ENCODE peak calls at places on chromosomes 16 and 17, in five cellular contexts. D is A549; M is IMR-90; U is CD8-positive, alpha-beta T cell; I is colonic mucosa. L is an unnamed sample.

GRCh38 chr17:79833744-79834574 is 5.3 kb downstream of the CBX4 start:
- DNase-seq in D (no peak), M (no peak), U (no peak), I (no peak), L (no peak)

GRCh38 chr16:28925386-28926228 is 569 bp upstream of the RABEP2 start:
- DNase-seq in D (peak; percentile 67), M (peak; percentile 68), U (peak; percentile 91), I (peak; percentile 82), L (peak; percentile 79)

GRCh38 chr17:43839670-43840101 is 6.7 kb upstream of the MPP3 start:
- DNase-seq in D (peak; percentile 72), M (no peak), U (no peak), I (peak; percentile 85), L (no peak)

GRCh38 chr16:85720319-85720637 is 30.6 kb downstream of the C16orf74 start:
- DNase-seq in D (no peak), M (no peak), U (no peak), I (peak; percentile 52), L (no peak)

GRCh38 chr17:5714993-5715392 is 130.7 kb upstream of the NLRP1 start:
- DNase-seq in D (no peak), M (no peak), U (no peak), I (no peak), L (no peak)

GRCh38 chr17:42723636-42724035 is 21.2 kb downstream of the EZH1 start:
- DNase-seq in D (no peak), M (no peak), U (no peak), I (no peak), L (no peak)

GRCh38 chr17:75069783-75070182 is 18.0 kb upstream of the SLC16A5 start:
- DNase-seq in D (peak; percentile 78), M (no peak), U (no peak), I (no peak), L (no peak)

GRCh38 chr17:34307110-34307509 is 12.1 kb upstream of the CCL8 start:
- DNase-seq in D (no peak), M (peak; percentile 71), U (no peak), I (no peak), L (no peak)

GRCh38 chr16:65600629-65601028 is 478.8 kb upstream of the CDH11 start:
- DNase-seq in D (no peak), M (peak; percentile 29), U (no peak), I (no peak), L (no peak)

GRCh38 chr17:41800601-41801373 is 11.0 kb downstream of the P3H4 start:
- DNase-seq in D (peak; percentile 35), M (no peak), U (no peak), I (peak; percentile 92), L (no peak)

GRCh38 chr16:15434425-15435215 is at the start of gene BMERB1:
- DNase-seq in D (peak; percentile 77), M (peak; percentile 71), U (peak; percentile 58), I (peak; percentile 61), L (peak; percentile 77)

GRCh38 chr17:75418523-75419050 is 13.1 kb upstream of the GRB2 start:
- DNase-seq in D (no peak), M (no peak), U (no peak), I (no peak), L (no peak)

GRCh38 chr17:62714016-62714777 is 86.7 kb downstream of the MRC2 start:
- DNase-seq in D (no peak), M (peak; percentile 79), U (no peak), I (no peak), L (no peak)

GRCh38 chr17:77944390-77945222 is 13.9 kb upstream of the TNRC6C start:
- DNase-seq in D (no peak), M (no peak), U (no peak), I (no peak), L (no peak)

GRCh38 chr17:38706625-38707298 is 1.7 kb downstream of the MLLT6 start:
- DNase-seq in D (no peak), M (no peak), U (peak; percentile 49), I (peak; percentile 57), L (no peak)

DNA sequence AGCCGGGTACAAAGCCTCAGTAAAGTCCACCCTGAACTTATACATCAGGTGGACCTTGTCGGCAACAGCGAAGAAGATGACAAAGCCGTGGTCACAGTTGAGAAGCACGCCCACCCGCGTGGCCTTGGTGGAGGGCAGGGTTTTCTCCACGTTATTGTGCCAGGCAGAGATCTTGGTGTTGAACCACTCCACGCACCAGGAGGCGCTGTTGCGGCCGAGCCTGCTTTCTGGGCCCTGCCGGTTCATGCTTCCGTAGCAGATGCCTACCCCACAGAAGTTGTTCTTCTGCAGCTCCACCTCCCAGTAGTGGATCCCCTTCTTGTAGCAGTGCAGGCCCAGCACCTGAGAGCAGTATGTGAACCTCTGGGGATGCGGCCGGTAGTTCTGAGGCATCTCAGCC is 22.1 kb downstream of the TRIM25 start:
- DNase-seq in D (no peak), M (no peak), U (peak; percentile 67), I (no peak), L (peak; percentile 15)
- H3K9me3 ChIP-seq in D (peaks cover 16% of the 10 kb centered on the region), M (peaks cover 3% of the 10 kb centered on the region), U (peaks cover 5% of the 10 kb centered on the region), I (no peaks in the 10 kb centered on the region), L (peaks cover 10% of the 10 kb centered on the region)

DNA sequence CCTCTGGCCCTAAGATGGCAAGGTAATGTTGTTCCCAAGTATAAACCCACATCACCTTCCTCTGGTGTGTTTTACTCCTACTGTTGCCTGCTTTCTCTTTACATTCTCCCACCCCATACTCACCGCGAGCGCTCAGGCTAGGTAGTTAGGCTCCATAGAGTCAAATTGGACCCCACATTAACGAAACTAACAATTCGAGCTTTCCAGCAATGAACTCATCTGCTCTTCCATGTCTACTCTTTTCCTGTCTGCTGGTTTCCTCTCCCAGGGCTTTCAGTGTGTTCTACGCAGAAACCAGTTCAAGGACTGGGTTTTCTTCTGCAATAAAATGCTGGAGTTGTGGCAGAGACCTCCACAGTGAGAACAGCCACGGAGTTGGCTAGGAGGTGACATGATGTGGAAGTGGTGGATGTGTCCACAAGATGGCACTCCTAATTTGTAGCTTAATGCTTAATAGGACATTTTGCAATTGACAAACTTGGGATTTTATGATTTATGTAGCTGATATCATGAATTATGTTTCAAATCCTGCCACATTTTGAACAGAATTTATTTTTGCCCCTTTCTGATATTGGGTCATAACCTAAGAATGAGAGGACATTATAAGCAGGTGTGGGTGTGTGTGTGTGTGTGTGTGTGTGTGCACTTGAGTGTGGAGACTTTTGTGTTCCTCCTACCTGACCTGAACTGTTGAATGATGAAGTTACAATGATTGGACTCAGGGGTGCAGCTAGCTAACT is 2.2 kb upstream of the UQCRC2 start:
- DNase-seq in D (peak; percentile 54), M (peak; percentile 37), U (peak; percentile 33), I (peak; percentile 20), L (peak; percentile 52)
- TF ChIP-seq CTCF in D (peak; percentile 63), M (peak; percentile 38), U (peak; percentile 21), I (no peak), L (peak; percentile 62)

GRCh38 chr17:69170377-69170776 is 28.7 kb upstream of the ABCA6 start:
- DNase-seq in D (no peak), M (no peak), U (no peak), I (no peak), L (no peak)

GRCh38 chr17:69179227-69179952 is 37.7 kb upstream of the ABCA6 start:
- DNase-seq in D (no peak), M (peak; percentile 50), U (no peak), I (no peak), L (no peak)

GRCh38 chr17:69175812-69176517 is 34.3 kb upstream of the ABCA6 start:
- DNase-seq in D (peak; percentile 24), M (peak; percentile 79), U (no peak), I (no peak), L (peak; percentile 68)

GRCh38 chr17:69173118-69173517 is 31.4 kb upstream of the ABCA6 start:
- DNase-seq in D (no peak), M (no peak), U (no peak), I (no peak), L (no peak)

DNA sequence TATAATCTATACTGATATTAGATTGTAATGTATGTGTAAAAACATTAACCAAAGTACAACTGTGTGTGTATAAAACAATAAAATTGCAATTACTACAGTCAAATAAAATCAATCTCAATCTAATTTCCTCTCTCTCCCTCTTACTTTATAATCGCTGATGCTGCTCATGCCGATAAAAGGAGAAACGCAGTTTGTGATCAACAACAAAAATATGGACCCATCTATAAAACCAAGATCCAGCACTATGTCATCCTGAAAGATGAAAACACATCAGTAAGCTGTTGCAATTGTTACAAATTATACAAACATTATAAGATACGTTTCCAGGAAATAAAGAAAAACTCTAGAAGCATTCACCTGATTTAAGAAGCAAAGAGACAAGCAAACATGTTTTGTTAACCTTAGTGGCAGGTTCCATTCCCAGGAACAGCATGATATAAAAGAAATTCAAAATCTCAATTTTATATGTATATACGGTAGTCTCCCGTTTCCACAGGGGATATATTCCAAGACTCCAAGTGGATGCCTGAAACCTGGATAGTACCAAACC is 33.6 kb upstream of the ABCA6 start:
- DNase-seq in D (no peak), M (no peak), U (no peak), I (no peak), L (no peak)
- H3K27ac ChIP-seq in D (peak overlapping the region; percentile 76), M (no peak overlapping the region), U (no peak overlapping the region), I (no peak overlapping the region), L (no peak overlapping the region)

DNA sequence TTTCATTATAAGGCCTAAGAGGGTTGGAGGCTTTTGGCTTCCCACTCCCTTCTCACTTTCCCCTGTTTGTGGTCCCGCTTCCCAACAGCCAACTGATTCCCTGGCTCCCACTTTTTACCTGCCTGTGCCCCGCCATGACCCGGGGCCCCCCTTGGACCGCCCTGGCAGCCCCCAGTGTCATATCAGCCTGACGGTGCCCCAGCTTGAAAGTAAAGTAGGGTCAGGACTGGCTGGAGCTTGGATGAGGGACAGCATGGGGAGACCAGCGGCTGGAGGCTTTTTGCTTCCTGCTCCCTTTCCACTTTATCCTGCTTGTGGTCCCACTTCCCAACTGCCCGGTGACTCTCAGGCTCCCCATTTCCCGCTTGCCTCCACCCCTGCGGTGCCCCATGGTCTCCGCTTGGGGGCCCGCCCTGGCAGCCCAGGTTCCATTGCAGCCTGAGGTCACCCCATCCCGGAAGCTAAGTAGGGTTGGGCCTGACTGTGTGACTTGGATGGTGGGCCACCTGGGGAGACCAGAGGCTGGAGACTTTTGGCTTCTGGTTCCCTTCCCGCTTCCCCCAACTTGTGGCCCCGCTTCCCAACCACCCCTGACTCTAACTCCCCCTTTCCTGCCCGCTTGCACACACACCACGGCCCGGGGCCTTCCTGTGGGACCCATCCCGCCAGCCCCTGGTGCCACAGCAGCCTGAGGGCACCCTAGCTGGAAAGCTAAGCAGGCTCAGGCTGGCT is 2274.7 kb downstream of the TP53TG3F start:
- DNase-seq in D (no peak), M (no peak), U (no peak), I (no peak), L (no peak)
- H3K9me3 ChIP-seq in D (no peaks in the 10 kb centered on the region), M (peaks cover 12% of the 10 kb centered on the region), U (no peaks in the 10 kb centered on the region), I (no peaks in the 10 kb centered on the region), L (peaks cover 22% of the 10 kb centered on the region)

GRCh38 chr17:9905902-9906301 is 831 bp upstream of the RCVRN start:
- DNase-seq in D (peak; percentile 72), M (no peak), U (no peak), I (no peak), L (peak; percentile 41)
- TF ChIP-seq CTCF in D (peak; percentile 38), M (peak; percentile 32), U (peak; percentile 31), I (peak; percentile 27), L (peak; percentile 71)

DNA sequence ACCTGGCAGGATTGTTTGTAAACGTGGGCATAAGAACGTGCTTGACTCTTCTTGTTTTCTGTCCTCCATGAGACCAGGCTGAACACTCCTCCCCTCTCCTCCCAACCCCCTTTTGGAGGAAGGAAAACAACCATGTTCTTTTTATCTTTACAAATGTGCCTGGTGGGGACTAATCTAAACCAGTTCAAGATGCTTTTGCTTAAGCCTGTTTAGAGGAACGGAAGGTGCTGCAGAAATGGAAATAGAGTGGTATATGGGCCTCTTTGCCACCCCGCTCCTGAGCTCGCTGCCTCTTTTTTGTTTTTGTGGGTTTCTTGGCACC is 288.1 kb downstream of the FTO start:
- DNase-seq in D (no peak), M (no peak), U (no peak), I (no peak), L (no peak)
- H3K27ac ChIP-seq in D (no peak overlapping the region), M (peak overlapping the region; percentile 45), U (no peak overlapping the region), I (no peak overlapping the region), L (no peak overlapping the region)

GRCh38 chr16:87778476-87778829 is 12.7 kb upstream of the KLHDC4 start:
- DNase-seq in D (no peak), M (no peak), U (no peak), I (no peak), L (no peak)
- H3K9me3 ChIP-seq in D (no peaks in the 10 kb centered on the region), M (no peaks in the 10 kb centered on the region), U (no peaks in the 10 kb centered on the region), I (no peaks in the 10 kb centered on the region), L (no peaks in the 10 kb centered on the region)